ENCODE peak calls at places on chromosomes 1 and 21, in six cellular contexts. Z, P, M, S, O and I are unnamed samples.

GRCh38 chr21:46078322-46078981 is 19.5 kb upstream of the COL6A2 start:
- DNase-seq in M (peak), S (no peak), P (no peak), Z (no peak), O (peak), I (peak)

GRCh38 chr1:114695430-114696093 is at the start of gene AMPD1:
- DNase-seq in O (no peak), M (no peak), Z (no peak), P (no peak), S (no peak), I (no peak)

GRCh38 chr21:33035147-33035546 is 9.4 kb downstream of the OLIG2 start:
- DNase-seq in Z (no peak), O (no peak), S (no peak), P (no peak), M (no peak), I (no peak)

GRCh38 chr1:109490029-109490933 is 3.6 kb upstream of the CYB561D1 start:
- DNase-seq in O (peak), M (peak), P (peak), S (peak), Z (peak), I (no peak)

GRCh38 chr1:26826261-26827201 is at the start of gene ZDHHC18:
- DNase-seq in M (peak), S (peak), O (peak), P (peak), Z (peak), I (no peak)

GRCh38 chr1:150160964-150161626 is 11.4 kb downstream of the PLEKHO1 start:
- DNase-seq in M (no peak), S (no peak), P (no peak), Z (no peak), O (no peak), I (no peak)

GRCh38 chr1:238652346-238652968 is 733.9 kb upstream of the CHRM3 start:
- DNase-seq in O (no peak), S (no peak), Z (no peak), P (no peak), M (no peak), I (no peak)

GRCh38 chr1:84089470-84090261 is 54.4 kb upstream of the PRKACB start:
- DNase-seq in S (no peak), Z (no peak), O (no peak), P (no peak), M (no peak), I (no peak)

GRCh38 chr1:208787219-208787618 is 543.0 kb upstream of the PLXNA2 start:
- DNase-seq in P (no peak), Z (no peak), M (no peak), S (no peak), O (no peak), I (no peak)

GRCh38 chr1:73180661-73181540 is 898.6 kb upstream of the NEGR1 start:
- DNase-seq in P (no peak), S (no peak), O (no peak), Z (no peak), M (peak), I (no peak)

GRCh38 chr1:22852144-22852543 is 120.5 kb downstream of the LACTBL1 start:
- DNase-seq in P (no peak), O (no peak), M (no peak), Z (no peak), S (no peak), I (no peak)

GRCh38 chr1:207908112-207908734 is 2.7 kb downstream of the CD34 start:
- DNase-seq in M (no peak), O (no peak), Z (no peak), P (no peak), S (no peak), I (no peak)

GRCh38 chr21:44262338-44263048 is 796 bp upstream of the DNMT3L start:
- DNase-seq in P (no peak), Z (no peak), O (no peak), S (no peak), M (no peak), I (peak)

GRCh38 chr1:232599178-232600041 is 30.5 kb downstream of the SIPA1L2 start:
- DNase-seq in M (no peak), O (no peak), Z (no peak), S (no peak), P (no peak), I (no peak)

GRCh38 chr1:168792142-168792541 is 63.1 kb upstream of the DPT start:
- DNase-seq in M (no peak), O (no peak), P (no peak), Z (no peak), S (no peak), I (no peak)

GRCh38 chr1:72221811-72222210 is 60.5 kb downstream of the NEGR1 start:
- DNase-seq in Z (no peak), O (no peak), S (no peak), P (no peak), M (no peak), I (peak)

GRCh38 chr1:150243003-150243402 is 7.1 kb upstream of the ANP32E start:
- DNase-seq in Z (no peak), O (no peak), P (no peak), S (no peak), M (peak), I (no peak)

GRCh38 chr1:164017239-164017638 is 541.7 kb upstream of the PBX1 start:
- DNase-seq in P (no peak), S (no peak), O (no peak), Z (no peak), M (no peak), I (no peak)

GRCh38 chr1:8423702-8424538 is 106.0 kb downstream of the SLC45A1 start:
- DNase-seq in S (peak), Z (peak), P (peak), O (peak), M (peak), I (no peak)

GRCh38 chr1:54439550-54440223 is 33.5 kb upstream of the SSBP3 start:
- DNase-seq in P (no peak), S (no peak), M (no peak), O (no peak), Z (no peak), I (peak)

GRCh38 chr1:151171190-151171589 is 4.6 kb downstream of the TMOD4 start:
- DNase-seq in P (no peak), M (no peak), O (no peak), Z (no peak), S (no peak), I (no peak)

GRCh38 chr1:45755697-45756096 is 5.2 kb upstream of the IPP start:
- DNase-seq in Z (no peak), M (no peak), P (no peak), O (no peak), S (no peak), I (no peak)

GRCh38 chr1:6825828-6826227 is 40.6 kb downstream of the CAMTA1 start:
- DNase-seq in P (no peak), Z (no peak), M (no peak), O (no peak), S (no peak), I (no peak)

GRCh38 chr1:211656728-211657127 is 18.7 kb downstream of the NEK2 start:
- DNase-seq in P (no peak), O (no peak), Z (no peak), S (no peak), M (no peak), I (peak)

GRCh38 chr1:53725238-53725689 is 13.7 kb downstream of the GLIS1 start:
- DNase-seq in P (no peak), Z (no peak), O (no peak), M (peak), S (no peak), I (no peak)

GRCh38 chr1:220881918-220882891 is 3.0 kb downstream of the HLX start:
- DNase-seq in M (peak), O (no peak), S (no peak), P (no peak), Z (no peak), I (no peak)

GRCh38 chr1:21736011-21736410 is 46.9 kb downstream of the USP48 start:
- DNase-seq in S (no peak), M (no peak), O (no peak), Z (no peak), P (no peak), I (no peak)

GRCh38 chr21:28953247-28953646 is 39.4 kb downstream of the LTN1 start:
- DNase-seq in O (no peak), Z (no peak), P (no peak), S (no peak), M (no peak), I (no peak)

GRCh38 chr21:46213620-46214286 is 14.8 kb downstream of the LSS start:
- DNase-seq in O (no peak), P (no peak), Z (no peak), M (no peak), S (no peak), I (peak)

GRCh38 chr1:160884091-160884490 is 889 bp downstream of the ITLN1 start:
- DNase-seq in S (no peak), Z (no peak), O (no peak), P (no peak), M (no peak), I (no peak)

GRCh38 chr1:94654031-94654430 is 112.5 kb upstream of the F3 start:
- DNase-seq in P (no peak), S (no peak), O (no peak), Z (no peak), M (no peak), I (no peak)

GRCh38 chr1:89863165-89863835 is 42.5 kb downstream of the LRRC8D start:
- DNase-seq in P (peak), O (no peak), Z (no peak), S (no peak), M (no peak), I (no peak)

GRCh38 chr1:165075725-165076370 is 280.7 kb downstream of the LMX1A start:
- DNase-seq in M (peak), S (no peak), Z (no peak), O (no peak), P (no peak), I (no peak)

GRCh38 chr21:25107708-25108107 is 499.6 kb downstream of the MRPL39 start:
- DNase-seq in S (no peak), Z (no peak), P (no peak), M (no peak), O (no peak), I (no peak)

GRCh38 chr1:118960026-118960561 is 28.0 kb downstream of the TBX15 start:
- DNase-seq in P (no peak), O (no peak), S (no peak), M (peak), Z (peak), I (no peak)

GRCh38 chr1:226479432-226479831 is 69.1 kb upstream of the STUM start:
- DNase-seq in P (no peak), O (no peak), Z (no peak), M (no peak), S (peak), I (no peak)

GRCh38 chr1:190479537-190479936 is 1.9 kb upstream of the BRINP3 start:
- DNase-seq in O (no peak), M (no peak), P (no peak), S (peak), Z (no peak), I (no peak)

GRCh38 chr1:42913426-42914091 is 45.1 kb downstream of the SLC2A1 start:
- DNase-seq in P (peak), S (peak), O (peak), Z (peak), M (peak), I (no peak)
- TF ChIP-seq CTCF in P (peak), S (peak), O (peak), Z (peak), M (peak), I (peak)

GRCh38 chr1:87497804-87498203 is 169.1 kb downstream of the LMO4 start:
- DNase-seq in S (no peak), M (no peak), Z (no peak), P (no peak), O (no peak), I (no peak)

GRCh38 chr1:87495870-87496269 is 167.2 kb downstream of the LMO4 start:
- DNase-seq in O (no peak), P (no peak), Z (no peak), M (no peak), S (no peak), I (no peak)

GRCh38 chr1:87506147-87506546 is 177.5 kb downstream of the LMO4 start:
- DNase-seq in M (no peak), O (no peak), S (no peak), P (no peak), Z (no peak), I (no peak)

GRCh38 chr1:87501738-87502137 is 173.1 kb downstream of the LMO4 start:
- DNase-seq in M (no peak), S (no peak), O (no peak), P (no peak), Z (no peak), I (no peak)
- TF ChIP-seq CTCF in M (peak), S (no peak), O (no peak), P (no peak), Z (no peak), I (peak)

DNA sequence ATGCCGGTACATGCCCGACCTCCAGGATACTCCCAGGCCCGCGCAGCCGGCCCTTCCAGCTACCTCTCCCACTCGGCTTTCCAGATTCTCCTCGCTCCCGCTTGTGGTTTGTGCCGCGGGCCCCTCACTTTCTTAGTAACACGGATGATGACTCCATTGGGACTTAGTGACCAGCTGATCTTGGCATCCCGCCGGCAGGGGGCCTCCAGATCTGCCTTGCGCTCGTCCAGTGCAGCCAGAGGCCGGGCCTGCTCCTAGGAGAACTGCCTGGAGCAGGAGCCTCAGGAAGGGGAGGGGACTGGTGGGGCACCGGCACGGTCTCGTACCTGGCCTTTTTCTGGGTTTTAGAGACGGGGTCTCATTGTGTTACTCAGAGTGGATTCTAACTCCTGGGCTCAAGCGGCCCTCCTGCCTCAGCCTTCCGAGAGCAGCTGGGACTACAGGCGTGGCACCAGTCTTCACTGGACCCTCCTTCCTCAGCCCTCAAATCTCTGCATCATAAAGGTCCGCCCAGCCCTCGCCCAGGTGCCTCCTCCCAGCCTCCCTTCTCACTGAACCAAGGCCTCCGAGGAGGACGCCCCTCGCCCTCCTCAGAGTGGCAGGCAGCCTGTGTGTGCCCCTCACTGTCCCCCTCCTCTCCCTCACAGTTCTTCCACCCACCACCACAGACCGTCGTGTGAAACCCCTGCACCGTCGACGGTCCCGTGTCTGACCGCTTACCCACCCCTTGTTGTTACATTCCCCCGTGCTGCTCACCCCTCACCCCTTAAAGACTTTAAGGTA is 78.6 kb downstream of the SLC25A24 start:
- DNase-seq in S (no peak), O (peak), Z (no peak), M (peak), P (no peak), I (no peak)
- TF ChIP-seq CTCF in S (no peak), O (peak), Z (no peak), M (peak), P (no peak), I (no peak)

GRCh38 chr1:1058921-1059493 is 15.1 kb downstream of the RNF223 start:
- DNase-seq in O (no peak), Z (no peak), M (no peak), P (peak), S (no peak), I (no peak)
- TF ChIP-seq CTCF in O (peak), Z (peak), M (peak), P (no peak), S (no peak), I (peak)